ENCODE peak calls at places on chromosomes 4 and X, in nine cellular contexts. J is NB4; H is dorsolateral prefrontal cortex; D is left lung; Q is OCI-LY7; K is CD8-positive, alpha-beta T cell; A is neural crest cell; M is CD4-positive, alpha-beta T cell; E is cardiac muscle cell. F is an unnamed sample.

GRCh38 chr4:152776352-152776751 is 3.2 kb downstream of the TIGD4 start:
- DNase-seq in A (no peak), H (no peak), K (no peak), M (no peak), D (no peak), Q (no peak), J (no peak), E (no peak), F (no peak)

GRCh38 chr4:38672247-38673071 is 8.5 kb downstream of the KLF3 start:
- DNase-seq in H (no peak), A (peak), J (no peak), K (no peak), M (no peak), Q (no peak), D (no peak), E (no peak), F (no peak)

GRCh38 chrX:93985621-93986020 is 311.6 kb downstream of the FAM133A start:
- DNase-seq in D (no peak), H (no peak), E (no peak), M (no peak), A (no peak), Q (no peak), J (peak), K (no peak), F (no peak)

GRCh38 chrX:71366674-71367256 is 608 bp downstream of the TAF1 start:
- DNase-seq in A (no peak), E (peak), D (peak), M (peak), Q (peak), J (peak), K (peak), H (peak), F (no peak)

GRCh38 chrX:11239230-11239629 is 54.0 kb upstream of the AMELX start:
- DNase-seq in M (no peak), K (no peak), Q (no peak), H (no peak), D (no peak), J (no peak), A (no peak), E (no peak), F (no peak)

GRCh38 chr4:117311989-117312388 is 226.6 kb upstream of the TRAM1L1 start:
- DNase-seq in D (no peak), J (no peak), A (no peak), H (no peak), M (no peak), E (no peak), K (no peak), Q (no peak), F (no peak)

GRCh38 chr4:157791236-157791635 is 381.6 kb downstream of the GASK1B start:
- DNase-seq in Q (no peak), E (no peak), M (no peak), D (no peak), H (no peak), A (no peak), K (no peak), J (no peak), F (no peak)

GRCh38 chrX:30781711-30782444 is 107.2 kb downstream of the TAB3 start:
- DNase-seq in J (no peak), H (no peak), D (no peak), E (no peak), K (no peak), M (no peak), A (no peak), Q (no peak), F (no peak)

GRCh38 chr4:28313729-28314713 is 1453.4 kb downstream of the STIM2 start:
- DNase-seq in Q (no peak), M (no peak), A (no peak), H (no peak), E (no peak), K (no peak), D (no peak), J (no peak), F (no peak)

GRCh38 chr4:120236873-120237272 is 170.2 kb upstream of the MAD2L1 start:
- DNase-seq in J (no peak), H (no peak), K (no peak), A (no peak), Q (no peak), M (no peak), D (no peak), E (no peak), F (no peak)

GRCh38 chrX:118360429-118361125 is 14.7 kb downstream of the WDR44 start:
- DNase-seq in M (no peak), K (no peak), D (no peak), E (no peak), H (no peak), A (no peak), Q (no peak), J (no peak), F (no peak)

GRCh38 chrX:107470971-107471370 is 21.5 kb downstream of the FRMPD3 start:
- DNase-seq in K (no peak), M (no peak), J (no peak), E (peak), Q (no peak), H (no peak), A (no peak), D (no peak), F (no peak)

GRCh38 chrX:1581132-1581531 is 10.3 kb upstream of the AKAP17A start:
- DNase-seq in H (no peak), M (peak), J (peak), A (peak), K (peak), D (no peak), Q (peak), E (peak), F (no peak)

GRCh38 chrX:72097081-72097480 is 34.6 kb downstream of the RTL5 start:
- DNase-seq in E (no peak), Q (no peak), A (no peak), J (peak), D (no peak), K (no peak), H (no peak), M (no peak), F (no peak)

GRCh38 chr4:14994242-14994641 is 8.0 kb upstream of the CPEB2 start:
- DNase-seq in J (peak), K (no peak), M (no peak), H (no peak), E (no peak), A (no peak), Q (no peak), D (no peak), F (no peak)

GRCh38 chrX:17082831-17083230 is 136.4 kb downstream of the REPS2 start:
- DNase-seq in A (no peak), H (no peak), M (no peak), K (no peak), D (no peak), J (peak), Q (peak), E (no peak), F (no peak)

GRCh38 chr4:72767903-72768817 is 199.1 kb upstream of the ADAMTS3 start:
- DNase-seq in D (no peak), K (no peak), J (no peak), E (no peak), H (no peak), Q (no peak), M (no peak), A (no peak), F (no peak)

GRCh38 chr4:86233681-86234080 is 126.2 kb downstream of the MAPK10 start:
- DNase-seq in H (no peak), D (no peak), J (no peak), E (no peak), Q (no peak), K (no peak), A (no peak), M (no peak), F (no peak)

GRCh38 chr4:86033171-86033570 is 326.7 kb downstream of the MAPK10 start:
- DNase-seq in J (peak), Q (no peak), D (no peak), H (no peak), E (peak), A (no peak), K (no peak), M (no peak), F (no peak)

GRCh38 chr4:52925531-52925968 is 63.4 kb downstream of the RASL11B start:
- DNase-seq in Q (no peak), H (no peak), E (peak), M (no peak), J (peak), A (no peak), D (no peak), K (no peak), F (peak)

GRCh38 chr4:186948361-186949291 is 225.0 kb upstream of the FAT1 start:
- DNase-seq in K (no peak), H (no peak), J (peak), Q (peak), A (peak), D (no peak), M (no peak), E (peak), F (no peak)
- TF ChIP-seq CTCF in K (no peak), H (no peak), J (peak), Q (peak), A (peak), D (no peak), M (no peak), E (peak), F (peak)

DNA sequence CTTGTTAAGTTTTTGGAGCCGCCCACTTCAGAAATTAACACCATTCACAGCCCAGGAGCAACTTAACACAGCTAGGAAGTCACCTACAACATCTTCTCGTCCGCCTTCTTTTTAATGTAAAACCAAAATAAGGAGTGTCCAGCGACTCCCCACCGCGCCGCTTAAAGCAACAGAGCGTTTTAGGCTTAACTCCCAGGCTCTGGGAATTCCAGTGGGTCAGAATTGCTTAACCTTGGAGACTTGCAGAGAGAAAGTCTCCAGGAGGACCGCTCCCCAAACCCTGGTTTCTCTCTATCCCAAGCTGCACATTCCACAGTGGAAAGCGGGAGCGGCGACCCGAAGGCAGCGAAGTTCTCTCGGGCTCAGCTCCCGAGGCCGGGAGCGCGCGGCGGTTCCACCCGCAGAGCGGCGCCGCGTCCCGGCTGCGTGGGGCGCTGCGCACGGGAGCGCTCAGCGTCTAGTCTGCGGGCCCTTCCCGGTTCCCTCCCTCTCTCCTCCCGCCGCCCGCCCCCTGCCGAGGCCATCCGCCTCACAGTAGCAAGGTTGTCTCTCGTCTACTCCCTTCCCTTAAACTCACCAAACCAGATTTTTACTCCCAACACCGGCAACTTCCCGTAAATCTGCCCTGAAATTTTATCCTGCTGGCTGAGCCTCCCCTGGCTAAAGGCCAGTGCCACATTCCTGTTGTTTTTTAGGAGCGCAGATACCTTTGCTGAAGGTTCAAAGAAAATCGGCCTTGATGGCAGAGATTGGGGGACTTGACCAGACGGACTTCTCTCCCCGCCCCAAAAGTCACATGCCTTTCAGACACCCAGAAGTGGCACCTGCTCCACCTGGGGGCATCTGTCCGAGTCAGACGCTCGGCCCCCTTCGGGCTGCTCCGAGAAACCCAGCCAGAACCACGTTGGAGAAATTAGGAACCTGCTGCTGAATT is at the start of gene RBM47:
- DNase-seq in A (peak), H (peak), D (peak), E (peak), M (peak), J (peak), Q (peak), K (peak), F (no peak)
- TF ChIP-seq CTCF in A (peak), H (no peak), D (no peak), E (peak), M (no peak), J (no peak), Q (peak), K (no peak), F (no peak)

DNA sequence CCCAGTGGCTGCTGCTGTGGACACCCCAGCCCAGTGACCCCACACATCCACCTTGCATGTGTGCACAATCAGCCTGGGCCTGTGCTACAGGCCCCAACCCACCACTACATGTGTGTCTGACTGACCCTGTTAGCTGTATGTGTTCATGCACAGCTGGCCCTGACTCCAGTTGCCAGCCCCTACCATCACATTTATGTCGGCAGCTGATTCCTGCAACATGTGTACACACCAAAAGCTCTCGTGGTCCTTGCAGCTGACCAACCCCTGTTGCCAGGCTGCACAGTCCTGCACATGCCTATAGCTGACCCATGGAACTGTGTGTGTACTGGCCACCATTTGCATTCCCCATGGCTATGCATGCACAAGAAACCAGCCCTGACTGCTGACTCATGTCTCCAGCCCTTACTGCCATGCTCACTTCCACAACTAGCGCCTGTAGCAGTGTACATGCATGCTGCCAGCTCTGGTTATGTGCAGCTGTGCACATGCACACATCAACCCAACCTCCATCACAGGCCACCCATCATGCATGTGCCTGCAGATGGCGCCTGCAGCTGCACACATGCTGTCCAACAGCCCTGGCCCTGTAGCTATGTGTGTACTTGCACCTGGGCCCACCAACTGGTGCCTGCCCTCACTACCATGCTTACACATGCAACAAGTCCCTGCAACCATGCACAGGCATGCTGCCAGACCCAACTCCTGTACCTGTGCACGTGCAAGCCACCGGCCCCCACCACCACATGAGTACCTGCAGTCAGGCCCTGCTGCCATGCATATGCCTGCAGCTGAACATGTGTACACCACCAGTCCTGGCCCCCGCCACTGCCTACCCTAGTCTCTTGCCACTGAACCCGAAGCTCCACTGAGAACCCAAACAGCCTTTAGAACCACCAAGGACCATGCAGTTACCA is 28.1 kb downstream of the SMIM10L2A start:
- DNase-seq in E (no peak), H (no peak), Q (no peak), M (no peak), J (no peak), D (no peak), K (no peak), A (no peak), F (no peak)
- TF ChIP-seq CTCF in E (no peak), H (no peak), Q (no peak), M (no peak), J (no peak), D (no peak), K (no peak), A (no peak), F (no peak)

GRCh38 chr4:145956288-145956890 is 17.8 kb upstream of the ZNF827 start:
- DNase-seq in K (peak), M (no peak), A (peak), D (no peak), Q (peak), E (peak), J (peak), H (no peak), F (no peak)
- TF ChIP-seq CTCF in K (peak), M (peak), A (peak), D (peak), Q (peak), E (peak), J (peak), H (peak), F (peak)

GRCh38 chrX:153862369-153863250 is 23.4 kb downstream of the L1CAM start:
- DNase-seq in J (no peak), K (no peak), A (no peak), M (no peak), E (peak), H (no peak), D (no peak), Q (no peak), F (no peak)
- TF ChIP-seq CTCF in J (no peak), K (no peak), A (no peak), M (no peak), E (no peak), H (no peak), D (no peak), Q (no peak), F (no peak)

GRCh38 chr4:19309365-19309764 is 942.3 kb upstream of the SLIT2 start:
- DNase-seq in Q (no peak), E (peak), K (no peak), J (peak), A (no peak), D (no peak), M (no peak), H (no peak), F (no peak)
- TF ChIP-seq CTCF in Q (peak), E (peak), K (no peak), J (peak), A (no peak), D (no peak), M (no peak), H (peak), F (peak)

GRCh38 chr4:126582737-126583136 is 1050.0 kb upstream of the INTU start:
- DNase-seq in E (no peak), H (no peak), M (no peak), A (no peak), K (no peak), Q (no peak), J (no peak), D (peak), F (no peak)
- TF ChIP-seq CTCF in E (peak), H (no peak), M (no peak), A (no peak), K (no peak), Q (no peak), J (no peak), D (no peak), F (no peak)

DNA sequence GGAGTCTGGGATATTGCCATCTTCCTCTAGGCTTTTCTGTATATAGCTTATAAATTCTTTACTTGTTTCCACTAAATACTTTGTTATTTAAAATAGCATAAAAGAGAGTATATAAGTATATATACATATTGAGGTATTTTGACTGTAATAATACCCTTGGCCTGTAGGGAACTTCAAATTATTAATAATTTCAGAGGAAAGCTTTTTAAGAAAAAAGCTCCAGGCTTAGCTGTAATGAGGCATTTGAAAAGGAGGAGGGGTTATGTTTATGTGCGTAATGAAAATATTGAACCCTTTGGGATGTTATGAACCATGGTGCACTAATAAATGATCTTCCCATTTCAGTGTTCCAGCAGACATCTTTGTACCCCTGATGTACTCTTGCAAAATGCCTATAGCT is 578.1 kb downstream of the RPA4 start:
- DNase-seq in A (no peak), Q (no peak), D (no peak), H (no peak), K (no peak), M (no peak), E (no peak), J (no peak), F (no peak)
- TF ChIP-seq CTCF in A (peak), Q (no peak), D (no peak), H (no peak), K (no peak), M (no peak), E (no peak), J (no peak), F (no peak)

DNA sequence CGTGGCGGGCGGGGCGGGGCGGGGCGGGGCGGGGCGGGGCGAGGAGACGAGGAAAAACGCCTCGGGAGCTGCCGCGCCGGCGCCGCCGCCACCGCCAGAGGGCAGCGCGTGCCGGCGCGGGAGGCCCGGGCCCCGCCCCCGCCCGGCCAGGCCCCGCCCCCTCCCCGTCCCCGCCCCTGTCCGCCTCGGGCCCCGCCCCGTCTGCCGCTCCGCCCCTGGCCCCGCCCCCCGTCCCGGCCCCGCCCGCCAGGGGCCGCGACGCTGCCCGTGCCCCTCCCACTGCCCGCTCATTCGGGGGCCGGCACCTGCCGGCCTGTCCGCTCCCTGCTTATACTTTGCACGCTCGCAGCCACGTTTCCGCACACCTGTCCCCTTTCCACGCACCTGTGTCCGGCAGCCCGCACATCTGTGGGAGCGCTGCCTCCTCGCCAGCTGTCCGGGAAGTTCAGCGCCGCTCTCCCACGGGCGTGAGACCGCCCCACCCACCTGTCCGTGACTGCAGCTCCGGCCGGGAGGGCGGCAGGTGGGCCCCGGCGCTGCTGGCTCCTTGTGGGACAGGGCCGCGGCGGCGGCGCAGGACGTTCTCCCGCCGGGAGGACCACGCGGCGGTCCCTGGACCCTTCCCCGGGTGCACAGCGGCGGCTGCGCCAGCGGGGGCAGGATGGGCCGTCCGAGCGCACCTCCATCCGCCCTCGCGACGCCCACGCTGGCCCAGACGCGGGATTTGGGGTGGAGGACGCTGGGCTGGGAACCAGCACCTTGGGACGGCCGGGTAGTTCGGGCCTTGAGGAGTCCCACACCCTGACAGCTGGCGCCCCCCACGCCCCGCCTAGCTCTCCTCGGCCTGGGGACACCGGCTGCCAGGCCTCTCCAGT is 1.5 kb upstream of the FGFRL1 start:
- DNase-seq in E (peak), H (peak), D (peak), K (peak), A (peak), Q (peak), J (peak), M (peak), F (peak)
- TF ChIP-seq CTCF in E (peak), H (peak), D (no peak), K (no peak), A (peak), Q (no peak), J (no peak), M (peak), F (no peak)

DNA sequence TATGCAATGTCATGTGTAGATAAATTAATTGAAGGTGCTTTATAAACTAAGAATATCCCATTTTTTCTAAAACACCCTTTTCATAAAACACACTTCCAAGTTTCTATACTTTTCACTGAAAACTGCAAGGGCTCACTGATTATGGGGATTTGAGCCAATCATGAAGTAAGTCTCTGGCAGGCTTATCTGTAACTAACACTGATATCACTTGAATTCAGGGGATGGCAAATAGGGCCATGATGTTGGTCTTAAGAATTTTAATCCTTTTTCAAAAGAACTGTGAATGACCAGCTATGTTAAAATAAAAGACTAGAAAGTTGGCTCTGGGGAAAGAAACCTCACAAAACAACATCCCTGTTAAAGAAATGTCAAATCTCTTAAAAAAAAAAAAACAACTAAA is 13.0 kb upstream of the SEC24D start:
- DNase-seq in K (no peak), E (no peak), H (no peak), A (no peak), Q (no peak), J (no peak), M (no peak), D (no peak), F (no peak)
- TF ChIP-seq CTCF in K (no peak), E (no peak), H (no peak), A (no peak), Q (no peak), J (no peak), M (no peak), D (no peak), F (no peak)

F was measured in D721Med.